ENCODE peak calls at places on chromosomes 6 and 20, in eight cellular contexts. Q is GM06990, A is fibroblast of the aortic adventitia, V is ascending aorta, Y is HCT116, D is PC-3, P is pancreas, N is adrenal gland. J is an unnamed sample.

GRCh38 chr6:31402324-31403282 is 792 bp upstream of the MICA start:
- DNase-seq in Q (no peak), A (peak; percentile 24), V (no peak), Y (no peak), D (peak; percentile 35), P (peak; percentile 31), N (peak; percentile 60), J (no peak)

GRCh38 chr20:38139919-38140753 is 24.9 kb downstream of the TGM2 start:
- DNase-seq in Q (no peak), A (no peak), V (no peak), Y (no peak), D (no peak), P (no peak), N (no peak), J (no peak)

GRCh38 chr20:37315293-37316110 is 26.0 kb downstream of the MANBAL start:
- DNase-seq in Q (peak; percentile 72), A (peak; percentile 90), V (no peak), Y (no peak), D (no peak), P (no peak), N (peak; percentile 81), J (no peak)

GRCh38 chr20:33407796-33408195 is 6.5 kb upstream of the CDK5RAP1 start:
- DNase-seq in Q (no peak), A (no peak), V (no peak), Y (no peak), D (no peak), P (no peak), N (no peak), J (no peak)

GRCh38 chr6:33431880-33432541 is 12.1 kb downstream of the SYNGAP1 start:
- DNase-seq in Q (no peak), A (no peak), V (no peak), Y (no peak), D (no peak), P (no peak), N (no peak), J (no peak)

GRCh38 chr6:3220366-3220765 is 7.1 kb downstream of the TUBB2B start:
- DNase-seq in Q (no peak), A (no peak), V (no peak), Y (no peak), D (no peak), P (no peak), N (no peak), J (no peak)

GRCh38 chr6:3410385-3411360 is 46.2 kb downstream of the SLC22A23 start:
- DNase-seq in Q (no peak), A (peak; percentile 72), V (no peak), Y (peak; percentile 51), D (peak; percentile 73), P (peak; percentile 56), N (peak; percentile 65), J (no peak)

GRCh38 chr6:35086282-35086632 is 54.9 kb downstream of the TCP11 start:
- DNase-seq in Q (no peak), A (no peak), V (no peak), Y (no peak), D (no peak), P (no peak), N (no peak), J (no peak)

GRCh38 chr6:116596815-116597214 is 19.5 kb upstream of the RSPH4A start:
- DNase-seq in Q (no peak), A (peak; percentile 36), V (no peak), Y (no peak), D (peak; percentile 8), P (no peak), N (no peak), J (no peak)

GRCh38 chr20:63533871-63534393 is 3.2 kb downstream of the PTK6 start:
- DNase-seq in Q (peak; percentile 17), A (no peak), V (no peak), Y (no peak), D (no peak), P (peak; percentile 65), N (no peak), J (no peak)

GRCh38 chr20:36541227-36542018 is at the start of gene MYL9:
- DNase-seq in Q (peak; percentile 44), A (peak; percentile 57), V (peak; percentile 75), Y (no peak), D (peak; percentile 50), P (peak; percentile 69), N (peak; percentile 95), J (no peak)

GRCh38 chr20:11740975-11741374 is 176.7 kb upstream of the BTBD3 start:
- DNase-seq in Q (no peak), A (no peak), V (no peak), Y (no peak), D (peak; percentile 29), P (no peak), N (no peak), J (no peak)

GRCh38 chr6:19463925-19464324 is 373.2 kb upstream of the ID4 start:
- DNase-seq in Q (no peak), A (no peak), V (no peak), Y (no peak), D (no peak), P (no peak), N (no peak), J (no peak)

GRCh38 chr6:2667617-2668016 is 83.1 kb downstream of the MYLK4 start:
- DNase-seq in Q (no peak), A (no peak), V (no peak), Y (no peak), D (no peak), P (no peak), N (no peak), J (no peak)

GRCh38 chr6:90460067-90460466 is 126.8 kb downstream of the MAP3K7 start:
- DNase-seq in Q (no peak), A (no peak), V (no peak), Y (no peak), D (no peak), P (no peak), N (no peak), J (no peak)

GRCh38 chr6:90459225-90459758 is 127.6 kb downstream of the MAP3K7 start:
- DNase-seq in Q (no peak), A (no peak), V (no peak), Y (no peak), D (peak; percentile 53), P (no peak), N (no peak), J (no peak)

GRCh38 chr6:90456001-90456400 is 130.9 kb downstream of the MAP3K7 start:
- DNase-seq in Q (no peak), A (no peak), V (no peak), Y (no peak), D (no peak), P (no peak), N (no peak), J (no peak)

GRCh38 chr6:90457867-90458259 is 129.0 kb downstream of the MAP3K7 start:
- DNase-seq in Q (no peak), A (no peak), V (no peak), Y (no peak), D (no peak), P (no peak), N (no peak), J (no peak)

GRCh38 chr6:90458353-90459224 is 128.3 kb downstream of the MAP3K7 start:
- DNase-seq in Q (no peak), A (peak; percentile 53), V (no peak), Y (no peak), D (no peak), P (no peak), N (no peak), J (no peak)
- H3K4me3 ChIP-seq in Q (no peak overlapping the region), A (peak overlapping the region; percentile 17), V (no peak overlapping the region), Y (no peak overlapping the region), D (no peak overlapping the region), P (no peak overlapping the region), N (no peak overlapping the region), J (no peak overlapping the region)

GRCh38 chr6:39791850-39792500 is at the start of gene DAAM2:
- DNase-seq in Q (no peak), A (peak; percentile 19), V (peak; percentile 28), Y (no peak), D (no peak), P (peak; percentile 61), N (peak; percentile 59), J (no peak)

GRCh38 chr6:39793528-39793927 is 1.4 kb downstream of the DAAM2 start:
- DNase-seq in Q (no peak), A (no peak), V (no peak), Y (no peak), D (no peak), P (no peak), N (no peak), J (no peak)

GRCh38 chr6:39794231-39794630 is 2.1 kb downstream of the DAAM2 start:
- DNase-seq in Q (no peak), A (no peak), V (no peak), Y (no peak), D (no peak), P (no peak), N (no peak), J (no peak)

GRCh38 chr6:39791311-39791710 is 865 bp upstream of the DAAM2 start:
- DNase-seq in Q (no peak), A (no peak), V (no peak), Y (no peak), D (no peak), P (no peak), N (no peak), J (no peak)

DNA sequence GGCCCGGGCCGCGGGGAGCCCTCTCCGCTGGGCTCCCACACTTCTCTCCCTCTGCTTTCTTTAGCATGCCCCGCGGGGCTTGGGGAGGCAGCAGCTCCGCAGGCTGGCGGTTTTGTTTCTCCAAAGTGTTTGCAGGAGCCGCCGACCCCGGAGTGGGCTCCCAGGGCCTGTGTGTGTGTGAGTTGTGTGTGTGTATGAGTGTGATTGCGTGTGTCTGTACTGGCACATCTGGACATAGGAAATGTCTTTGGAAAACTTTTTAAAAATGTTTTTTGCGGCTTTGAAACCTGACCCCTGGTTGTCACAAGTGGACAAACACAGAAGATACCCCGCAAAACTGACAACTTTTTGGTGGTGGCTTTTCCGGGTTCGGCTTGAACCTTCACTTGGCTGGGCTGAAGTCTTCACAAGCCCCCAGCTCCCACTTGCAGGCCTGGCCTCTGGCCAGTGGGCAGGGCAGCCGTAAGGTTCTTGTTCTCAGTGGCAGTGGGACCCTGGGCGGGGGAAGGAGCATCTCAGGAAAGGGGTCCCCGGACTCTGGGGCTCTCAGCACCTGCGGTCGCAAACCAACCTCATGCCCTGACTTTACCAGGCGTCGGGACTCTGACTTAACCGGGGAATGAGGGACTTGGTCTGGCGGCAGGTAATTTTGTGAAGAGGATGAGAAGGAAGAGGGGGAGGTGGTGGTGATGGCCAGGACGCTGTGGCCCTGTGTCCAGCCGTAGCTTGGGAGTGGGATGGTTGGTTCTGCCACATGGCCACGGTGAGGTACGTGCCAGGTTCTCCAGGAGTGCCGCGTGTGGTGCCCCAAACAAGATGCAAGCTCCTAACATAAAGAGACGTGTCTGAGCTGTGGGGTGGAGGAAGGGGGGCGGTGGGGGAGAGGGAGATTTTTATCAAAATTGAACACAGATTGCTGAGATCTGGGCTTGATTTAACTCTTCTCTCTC is 600 bp downstream of the DAAM2 start:
- DNase-seq in Q (no peak), A (no peak), V (no peak), Y (no peak), D (no peak), P (peak; percentile 25), N (no peak), J (no peak)
- TF ChIP-seq CTCF in Q (no peak), A (no peak), V (peak; percentile 19), Y (no peak), D (no peak), P (no peak), N (no peak), J (no peak)

GRCh38 chr20:13276945-13277582 is 56.0 kb downstream of the ISM1 start:
- DNase-seq in Q (no peak), A (no peak), V (no peak), Y (no peak), D (no peak), P (no peak), N (no peak), J (no peak)
- H3K4me3 ChIP-seq in Q (no peak overlapping the region), A (no peak overlapping the region), V (no peak overlapping the region), Y (no peak overlapping the region), D (no peak overlapping the region), P (no peak overlapping the region), N (no peak overlapping the region), J (no peak overlapping the region)

GRCh38 chr20:51419236-51419635 is 123.3 kb downstream of the NFATC2 start:
- DNase-seq in Q (no peak), A (no peak), V (no peak), Y (no peak), D (no peak), P (no peak), N (no peak), J (no peak)
- TF ChIP-seq CTCF in Q (no peak), A (no peak), V (no peak), Y (no peak), D (no peak), P (no peak), N (no peak), J (no peak)